ENCODE peak calls at places on chromosomes 5 and 9, in nine cellular contexts. N is astrocyte of the spinal cord; A is stomach; S is cardiac muscle cell; W is sigmoid colon; B is mesendoderm; Z is CD8-positive, alpha-beta memory T cell; D is uterus; M is left lung. H is an unnamed sample.

GRCh38 chr5:321233-321725 is at the start of gene AHRR:
- DNase-seq in A (peak; percentile 68), B (peak; percentile 73), D (no peak), W (no peak), M (no peak), Z (no peak), S (peak; percentile 76), N (peak; percentile 47), H (no peak)

GRCh38 chr9:89426389-89426961 is 71.4 kb downstream of the SEMA4D start:
- DNase-seq in B (no peak), W (no peak), M (no peak), N (no peak), S (no peak), D (no peak), Z (peak; percentile 64), A (no peak), H (peak; percentile 87)

GRCh38 chr5:171442287-171443042 is 23.0 kb downstream of the FGF18 start:
- DNase-seq in S (no peak), W (no peak), M (no peak), B (no peak), D (no peak), N (peak; percentile 42), Z (no peak), A (no peak), H (no peak)

GRCh38 chr5:136235316-136235715 is 42.4 kb upstream of the SMIM32 start:
- DNase-seq in S (no peak), D (no peak), A (no peak), Z (no peak), M (no peak), N (no peak), B (no peak), W (no peak), H (no peak)

GRCh38 chr9:127197186-127197860 is 67.3 kb upstream of the GARNL3 start:
- DNase-seq in B (no peak), W (no peak), D (no peak), N (no peak), A (no peak), M (no peak), Z (no peak), S (no peak), H (no peak)

GRCh38 chr9:13436591-13436990 is 157.1 kb upstream of the MPDZ start:
- DNase-seq in S (no peak), N (no peak), M (no peak), D (no peak), A (no peak), Z (no peak), W (no peak), B (no peak), H (no peak)

GRCh38 chr5:77104813-77105212 is 17.7 kb upstream of the ZBED3 start:
- DNase-seq in D (no peak), B (no peak), W (no peak), M (no peak), N (no peak), S (no peak), Z (no peak), A (no peak), H (no peak)

GRCh38 chr5:80961376-80962281 is 1.5 kb downstream of the RASGRF2 start:
- DNase-seq in W (no peak), B (no peak), N (peak; percentile 27), M (no peak), Z (peak; percentile 65), D (no peak), A (no peak), S (peak; percentile 3), H (no peak)

GRCh38 chr9:129567842-129568559 is 52.9 kb downstream of the C9orf50 start:
- DNase-seq in A (peak; percentile 40), B (peak; percentile 89), W (no peak), N (peak; percentile 65), Z (no peak), D (no peak), S (peak; percentile 74), M (peak; percentile 70), H (no peak)

GRCh38 chr5:173055722-173055982 is 500 bp upstream of the CREBRF start:
- DNase-seq in Z (no peak), A (no peak), N (no peak), B (no peak), W (no peak), M (no peak), D (no peak), S (peak; percentile 3), H (no peak)

GRCh38 chr5:173055042-173055721 is 970 bp upstream of the CREBRF start:
- DNase-seq in N (no peak), D (no peak), W (no peak), Z (no peak), S (no peak), M (no peak), A (no peak), B (no peak), H (no peak)

GRCh38 chr5:173050791-173051190 is 5.4 kb upstream of the CREBRF start:
- DNase-seq in M (no peak), S (no peak), Z (no peak), D (no peak), W (no peak), N (no peak), B (no peak), A (no peak), H (no peak)

GRCh38 chr5:173051746-173052145 is 4.4 kb upstream of the CREBRF start:
- DNase-seq in B (no peak), A (no peak), Z (no peak), N (no peak), D (no peak), S (no peak), M (no peak), W (no peak), H (no peak)

DNA sequence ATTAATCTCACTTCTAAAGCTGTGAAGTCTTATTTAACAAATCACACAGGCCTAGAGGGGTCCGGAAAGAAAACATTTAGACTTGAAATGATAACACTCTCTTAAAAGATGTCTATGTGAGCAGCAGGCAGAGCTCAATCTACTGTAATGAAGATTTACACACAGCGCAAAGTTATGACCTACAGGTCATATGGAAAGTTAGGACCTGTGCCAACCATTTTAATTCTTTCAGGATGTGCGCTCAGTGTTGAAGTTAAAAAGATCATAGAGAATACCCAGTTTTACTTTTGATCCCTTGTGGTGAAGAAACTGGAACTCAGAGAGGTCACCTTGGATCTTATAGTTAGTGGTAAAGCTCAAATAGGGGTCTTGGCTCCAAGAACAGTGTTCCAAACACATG is 3.1 kb upstream of the CREBRF start:
- DNase-seq in A (no peak), S (no peak), W (no peak), Z (no peak), D (no peak), B (no peak), N (no peak), M (no peak), H (no peak)
- H3K4me3 ChIP-seq in A (no peak overlapping the region), S (no peak overlapping the region), W (no peak overlapping the region), Z (no peak overlapping the region), D (no peak overlapping the region), B (no peak overlapping the region), N (no peak overlapping the region), M (no peak overlapping the region), H (no peak overlapping the region)

GRCh38 chr9:87529666-87530065 is 32.0 kb downstream of the DAPK1 start:
- DNase-seq in B (peak; percentile 57), M (no peak), N (no peak), W (no peak), D (no peak), S (no peak), A (no peak), Z (no peak), H (no peak)

GRCh38 chr9:87533291-87533690 is 35.6 kb downstream of the DAPK1 start:
- DNase-seq in S (no peak), B (no peak), A (no peak), W (no peak), N (no peak), M (no peak), Z (no peak), D (no peak), H (no peak)

GRCh38 chr9:87528969-87529368 is 31.3 kb downstream of the DAPK1 start:
- DNase-seq in N (no peak), S (no peak), A (no peak), D (no peak), W (no peak), B (no peak), Z (no peak), M (no peak), H (no peak)

GRCh38 chr9:87531370-87532295 is 34.0 kb downstream of the DAPK1 start:
- DNase-seq in D (no peak), A (no peak), N (no peak), M (no peak), S (no peak), Z (no peak), W (no peak), B (no peak), H (no peak)

DNA sequence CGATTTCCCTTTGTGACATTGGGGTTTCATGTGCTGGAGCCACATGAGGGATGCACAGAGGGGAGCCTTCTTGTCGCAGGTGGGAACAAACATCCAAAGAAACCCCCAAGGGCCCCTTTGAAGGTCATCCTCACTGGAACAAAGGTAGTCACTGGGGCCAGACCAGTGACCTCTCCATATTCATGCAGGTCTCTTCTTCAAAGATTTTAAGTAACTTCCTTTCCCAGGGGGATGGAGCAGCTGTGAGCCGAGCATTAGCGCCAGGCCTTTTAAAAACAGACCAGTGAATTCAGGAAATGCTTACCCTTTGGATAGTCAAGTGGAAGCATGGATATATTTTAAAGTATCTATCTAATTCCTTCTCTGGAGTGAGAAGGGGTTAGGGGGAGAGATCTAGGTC is 33.0 kb downstream of the DAPK1 start:
- DNase-seq in A (no peak), M (no peak), Z (no peak), B (no peak), D (no peak), S (no peak), W (no peak), N (no peak), H (no peak)
- H3K4me3 ChIP-seq in A (no peak overlapping the region), M (no peak overlapping the region), Z (no peak overlapping the region), B (no peak overlapping the region), D (no peak overlapping the region), S (no peak overlapping the region), W (no peak overlapping the region), N (no peak overlapping the region), H (no peak overlapping the region)

GRCh38 chr9:37302277-37302676 is 120.2 kb upstream of the GRHPR start:
- DNase-seq in Z (peak; percentile 60), M (no peak), B (no peak), N (no peak), A (no peak), W (no peak), S (no peak), D (no peak), H (peak; percentile 90)
- H3K4me3 ChIP-seq in Z (no peak overlapping the region), M (no peak overlapping the region), B (no peak overlapping the region), N (no peak overlapping the region), A (no peak overlapping the region), W (no peak overlapping the region), S (no peak overlapping the region), D (no peak overlapping the region), H (peak overlapping the region; percentile 27)

DNA sequence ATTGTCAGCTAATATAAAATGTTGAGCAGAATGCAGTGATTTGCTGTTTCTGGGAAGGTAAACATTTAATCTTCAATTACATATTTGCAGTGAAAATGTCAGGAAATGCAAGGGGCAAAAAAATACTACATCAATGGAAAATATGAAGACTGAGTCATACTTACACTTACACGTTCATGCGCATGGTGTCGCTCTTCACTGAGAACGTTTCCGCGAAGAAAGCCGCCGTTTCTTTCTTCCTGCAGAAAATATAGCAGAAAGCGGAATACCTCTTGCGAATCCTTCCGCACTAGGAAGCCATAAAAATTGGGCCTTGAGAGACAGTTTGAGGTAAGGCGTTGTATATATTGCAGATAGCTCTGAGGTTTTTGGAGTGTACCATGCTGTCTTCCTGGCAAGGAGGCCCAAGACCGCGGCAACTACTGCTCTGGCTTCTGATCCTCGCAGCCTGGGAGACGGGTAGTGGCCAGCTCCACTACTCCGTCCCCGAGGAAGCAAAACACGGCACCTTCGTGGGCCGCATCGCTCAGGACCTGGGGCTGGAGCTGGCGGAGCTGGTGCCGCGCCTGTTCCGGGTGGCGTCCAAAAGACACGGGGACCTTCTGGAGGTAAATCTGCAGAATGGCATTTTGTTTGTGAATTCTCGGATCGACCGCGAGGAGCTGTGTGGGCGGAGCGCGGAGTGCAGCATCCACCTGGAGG is at the start of gene PCDHA13:
- DNase-seq in M (no peak), Z (no peak), B (no peak), S (no peak), D (no peak), W (no peak), N (no peak), A (no peak), H (no peak)
- H3K4me3 ChIP-seq in M (peak within 1 kb of the TSS; percentile 26), Z (no peak within 1 kb of the TSS), B (no peak within 1 kb of the TSS), S (no peak within 1 kb of the TSS), D (no peak within 1 kb of the TSS), W (no peak within 1 kb of the TSS), N (no peak within 1 kb of the TSS), A (no peak within 1 kb of the TSS), H (no peak within 1 kb of the TSS)

H was measured in Jurkat, Clone E6-1.